ENCODE peak calls at places on chromosomes 6 and 20, in four cellular contexts. Y is astrocyte, Q is HCT116, A is keratinocyte. B is an unnamed sample.

GRCh38 chr20:15339264-15339663 is 1001.9 kb upstream of the FLRT3 start:
- DNase-seq in Y (no peak), Q (no peak), A (no peak), B (no peak)

GRCh38 chr6:82783587-82784253 is 281.9 kb downstream of the UBE3D start:
- DNase-seq in Y (no peak), Q (no peak), A (no peak), B (no peak)

GRCh38 chr6:107080036-107080435 is 35.3 kb downstream of the BEND3 start:
- DNase-seq in Y (no peak), Q (peak; percentile 10), A (no peak), B (no peak)

GRCh38 chr6:148831064-148831463 is 84.2 kb downstream of the UST start:
- DNase-seq in Y (no peak), Q (no peak), A (no peak), B (no peak)

GRCh38 chr6:26000366-26000886 is 37.8 kb downstream of the TRIM38 start:
- DNase-seq in Y (no peak), Q (no peak), A (no peak), B (no peak)

GRCh38 chr6:54135665-54136370 is 24.6 kb downstream of the MLIP start:
- DNase-seq in Y (peak; percentile 72), Q (no peak), A (no peak), B (peak; percentile 79)

GRCh38 chr6:7145269-7146078 is 37.7 kb downstream of the RREB1 start:
- DNase-seq in Y (no peak), Q (no peak), A (no peak), B (no peak)

GRCh38 chr6:110693296-110693695 is 122.0 kb downstream of the CDK19 start:
- DNase-seq in Y (no peak), Q (no peak), A (no peak), B (no peak)

GRCh38 chr6:130965657-130966056 is 97.4 kb downstream of the EPB41L2 start:
- DNase-seq in Y (peak; percentile 65), Q (no peak), A (no peak), B (peak; percentile 68)

GRCh38 chr6:38188677-38189335 is 369.3 kb downstream of the ZFAND3 start:
- DNase-seq in Y (no peak), Q (no peak), A (no peak), B (no peak)

GRCh38 chr20:63064745-63065711 is 58.3 kb upstream of the BHLHE23 start:
- DNase-seq in Y (no peak), Q (no peak), A (no peak), B (no peak)

GRCh38 chr6:116556065-116556464 is 2.5 kb downstream of the CALHM4 start:
- DNase-seq in Y (peak; percentile 87), Q (no peak), A (no peak), B (peak; percentile 88)

GRCh38 chr20:20568604-20569205 is 143.7 kb downstream of the RALGAPA2 start:
- DNase-seq in Y (peak; percentile 16), Q (no peak), A (no peak), B (peak; percentile 28)

GRCh38 chr6:148523551-148523950 is 180.9 kb downstream of the SASH1 start:
- DNase-seq in Y (peak; percentile 62), Q (no peak), A (no peak), B (peak; percentile 69)

GRCh38 chr20:17504326-17504897 is 26.8 kb downstream of the BFSP1 start:
- DNase-seq in Y (no peak), Q (no peak), A (no peak), B (no peak)

GRCh38 chr6:42619963-42620362 is 56.1 kb downstream of the UBR2 start:
- DNase-seq in Y (no peak), Q (no peak), A (no peak), B (no peak)

GRCh38 chr6:44569931-44570385 is 182.5 kb downstream of the CDC5L start:
- DNase-seq in Y (peak; percentile 73), Q (no peak), A (no peak), B (peak; percentile 41)

GRCh38 chr6:46917002-46917401 is 4.7 kb downstream of the ADGRF5 start:
- DNase-seq in Y (no peak), Q (no peak), A (no peak), B (no peak)

GRCh38 chr6:32070814-32071466 is 32.7 kb downstream of the CYP21A2 start:
- DNase-seq in Y (no peak), Q (no peak), A (no peak), B (no peak)

GRCh38 chr6:140671926-140672325 is 1297.5 kb upstream of the CITED2 start:
- DNase-seq in Y (no peak), Q (peak; percentile 6), A (no peak), B (no peak)

DNA sequence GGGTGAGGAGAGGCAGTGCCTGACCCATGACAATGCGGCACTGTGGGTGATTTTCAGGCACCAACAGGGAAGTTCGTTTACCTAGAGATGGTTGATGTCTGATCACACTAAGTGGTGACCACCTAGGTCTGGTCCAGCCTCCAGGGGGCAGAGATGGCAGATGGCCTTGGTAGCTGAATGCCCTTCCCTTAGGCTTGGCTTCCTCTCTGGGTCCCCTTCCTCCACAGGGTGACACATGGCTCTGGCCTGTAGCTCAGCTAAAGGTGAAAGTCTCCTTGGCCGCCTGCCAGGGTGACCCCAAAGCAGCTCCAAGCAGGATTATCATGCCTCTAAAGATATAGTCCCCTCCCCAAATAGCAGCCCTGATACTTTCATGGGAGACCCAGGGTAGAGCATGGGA is 6.4 kb downstream of the GDAP1L1 start:
- DNase-seq in Y (no peak), Q (no peak), A (no peak), B (no peak)
- TF ChIP-seq CTCF in Y (no peak), Q (no peak), A (no peak), B (no peak)

GRCh38 chr6:1054653-1055014 is 257.3 kb upstream of the FOXQ1 start:
- DNase-seq in Y (no peak), Q (no peak), A (no peak), B (no peak)

GRCh38 chr6:1057490-1058135 is 254.3 kb upstream of the FOXQ1 start:
- DNase-seq in Y (no peak), Q (no peak), A (no peak), B (no peak)

GRCh38 chr6:1053587-1053986 is 258.3 kb upstream of the FOXQ1 start:
- DNase-seq in Y (no peak), Q (no peak), A (no peak), B (no peak)

GRCh38 chr6:1052262-1052661 is 259.6 kb upstream of the FOXQ1 start:
- DNase-seq in Y (no peak), Q (no peak), A (no peak), B (no peak)

DNA sequence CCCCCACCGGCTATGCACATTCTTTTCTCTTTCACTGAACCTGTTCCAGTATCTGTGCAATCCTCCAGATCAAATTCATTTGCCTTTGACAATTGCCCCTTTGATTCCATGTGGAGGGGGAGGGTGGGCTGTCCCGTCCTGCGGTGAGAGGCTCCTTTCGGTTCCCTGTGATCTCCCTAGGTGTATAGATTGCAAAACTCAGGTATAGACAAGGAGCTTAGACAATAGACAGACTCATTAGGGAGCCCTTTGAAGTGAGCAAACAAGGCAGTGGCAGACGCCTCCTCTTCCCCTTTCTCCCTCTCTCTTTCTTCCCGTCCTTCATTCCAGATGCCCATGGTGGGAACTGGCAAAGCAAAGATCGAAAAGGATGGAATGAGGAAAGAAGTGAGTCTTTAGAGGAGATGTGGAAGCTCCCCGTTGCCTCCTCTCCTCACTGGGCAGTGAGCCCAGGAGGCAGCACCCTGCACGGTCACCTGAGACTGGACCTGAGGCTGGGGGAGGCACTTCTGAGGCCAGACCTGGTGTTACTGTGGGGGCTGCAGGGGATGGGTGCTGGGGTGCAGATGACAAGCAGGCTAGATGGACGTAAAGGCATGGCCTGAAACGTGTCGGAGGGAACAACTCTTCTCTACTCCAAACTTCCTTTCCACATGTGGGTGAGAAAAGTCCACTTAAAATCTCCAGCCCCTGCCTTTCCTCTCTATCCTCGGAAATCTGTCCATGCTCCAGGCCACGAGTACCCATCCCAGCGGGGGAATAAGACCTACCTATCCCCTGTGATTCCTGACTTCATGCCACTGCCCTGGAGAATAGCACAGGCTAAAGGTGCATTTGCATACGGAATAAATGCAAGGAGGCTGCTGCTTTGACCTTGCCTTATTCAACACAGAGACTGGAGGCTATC is 256.6 kb upstream of the FOXQ1 start:
- DNase-seq in Y (no peak), Q (peak; percentile 41), A (no peak), B (no peak)
- H3K27ac ChIP-seq in Y (no peak overlapping the region), Q (peak overlapping the region; percentile 4), A (no peak overlapping the region), B (no peak overlapping the region)

DNA sequence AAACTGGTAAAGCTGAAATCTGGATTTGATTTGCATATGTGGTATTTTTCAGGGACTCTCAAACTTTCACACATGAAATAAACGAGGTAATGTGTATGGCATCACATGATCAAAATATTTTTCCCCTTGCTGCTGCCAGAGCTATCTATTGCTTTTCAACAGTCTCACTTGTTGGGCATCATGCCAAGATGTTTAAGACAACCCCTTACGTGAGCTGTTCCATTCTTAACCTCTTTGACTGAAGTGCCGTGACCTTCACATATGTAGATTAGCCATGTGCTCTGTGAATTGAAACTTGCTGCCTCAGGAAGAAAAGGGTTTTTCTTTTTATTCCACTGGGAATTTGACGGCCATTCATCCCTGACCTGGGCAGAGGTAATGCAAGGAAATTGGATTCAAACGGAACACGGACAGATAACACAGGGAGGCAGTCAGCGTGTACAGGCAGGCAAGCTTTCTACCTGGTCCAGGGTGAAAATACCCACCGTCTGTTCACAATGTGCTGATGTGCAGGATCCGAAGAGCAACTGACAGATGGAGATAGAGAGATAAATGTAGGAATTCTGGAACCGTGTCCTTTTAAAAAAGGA is 14.2 kb downstream of the ARID1B start:
- DNase-seq in Y (peak; percentile 59), Q (no peak), A (peak; percentile 44), B (peak; percentile 62)
- H3K9ac ChIP-seq in Y (no peak overlapping the region), Q (no peak overlapping the region), A (no peak overlapping the region), B (no peak overlapping the region)

DNA sequence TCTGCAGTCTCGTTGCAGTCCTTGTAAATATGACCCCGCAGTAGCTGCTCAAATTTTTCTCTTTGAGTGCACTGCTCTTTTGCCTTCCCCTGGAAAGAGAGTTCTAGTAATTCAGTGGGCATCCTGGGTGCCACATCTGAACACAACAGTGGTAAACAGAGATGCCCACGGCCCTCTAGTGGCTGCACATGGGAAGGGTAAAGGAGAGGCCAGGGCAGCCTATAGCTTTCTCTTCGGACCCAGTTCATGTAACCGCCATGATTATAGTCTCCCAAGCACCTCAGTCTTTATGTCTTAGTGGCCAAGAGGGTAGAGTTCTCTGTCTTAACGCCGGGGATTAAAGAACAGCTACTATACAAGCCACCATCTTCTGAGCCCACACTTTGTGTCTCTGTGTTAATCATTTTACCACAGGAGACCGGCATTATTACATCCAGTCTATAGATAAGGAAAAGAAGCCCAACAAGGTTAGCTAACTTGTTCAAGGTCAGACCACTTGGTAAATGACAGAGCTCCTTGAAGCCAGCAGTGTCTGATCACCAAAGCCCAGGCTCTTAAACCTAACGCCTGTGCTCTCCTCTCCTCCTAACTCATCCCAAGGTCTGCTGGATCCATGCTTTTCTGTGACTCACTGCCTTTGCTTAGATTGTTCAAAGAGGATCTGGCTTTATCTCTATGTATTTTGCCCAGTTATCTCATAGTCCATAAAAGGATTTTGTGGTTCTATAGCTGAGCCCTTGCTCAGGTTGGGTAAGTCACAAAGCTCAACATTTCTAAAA is 81.8 kb downstream of the ISM1 start:
- DNase-seq in Y (no peak), Q (peak; percentile 4), A (no peak), B (no peak)
- TF ChIP-seq CTCF in Y (peak; percentile 40), Q (peak; percentile 21), A (peak; percentile 80), B (peak; percentile 72)

GRCh38 chr6:89987140-89987539 is 92.9 kb downstream of the GJA10 start:
- DNase-seq in Y (no peak), Q (no peak), A (no peak), B (no peak)
- H3K27ac ChIP-seq in Y (peak overlapping the region; percentile 91), Q (no peak overlapping the region), A (no peak overlapping the region), B (peak overlapping the region; percentile 61)